ENCODE peak calls at places on chromosomes 11 and 22, in five cellular contexts. L is psoas muscle, C is left ventricle myocardium inferior, M is neuronal stem cell, D is DND-41. J is an unnamed sample.

GRCh38 chr22:49464024-49464423 is 363.6 kb downstream of the BRD1 start:
- DNase-seq in D (no peak), M (no peak), C (no peak), L (no peak), J (no peak)

GRCh38 chr11:78961186-78961782 is 386.6 kb upstream of the NARS2 start:
- DNase-seq in D (no peak), C (no peak), M (peak; percentile 27), L (no peak), J (no peak)

GRCh38 chr22:50012201-50013181 is at the start of gene IL17REL:
- DNase-seq in L (no peak), C (peak; percentile 14), M (no peak), D (no peak), J (no peak)

GRCh38 chr11:68127791-68128681 is 6.8 kb upstream of the CHKA start:
- DNase-seq in C (peak; percentile 46), D (no peak), L (peak; percentile 46), M (peak; percentile 78), J (no peak)

GRCh38 chr11:66267039-66267378 is 1.4 kb upstream of the RAB1B start:
- DNase-seq in C (no peak), L (no peak), D (no peak), M (no peak), J (no peak)

GRCh38 chr11:85826096-85826855 is 15.3 kb upstream of the SYTL2 start:
- DNase-seq in C (peak; percentile 24), L (peak; percentile 19), D (no peak), M (no peak), J (no peak)

GRCh38 chr22:46010177-46010867 is 33.4 kb upstream of the WNT7B start:
- DNase-seq in C (peak; percentile 11), M (no peak), D (no peak), L (peak; percentile 17), J (no peak)

GRCh38 chr22:30047364-30047738 is 32.9 kb upstream of the HORMAD2 start:
- DNase-seq in D (peak; percentile 87), M (no peak), L (no peak), C (no peak), J (no peak)

GRCh38 chr22:27588273-27588672 is 213.3 kb downstream of the MN1 start:
- DNase-seq in D (no peak), L (no peak), C (no peak), M (no peak), J (no peak)

GRCh38 chr22:27552863-27553262 is 248.7 kb downstream of the MN1 start:
- DNase-seq in L (no peak), D (no peak), C (no peak), M (no peak), J (no peak)

GRCh38 chr22:41915783-41916493 is 1.1 kb upstream of the SHISA8 start:
- DNase-seq in D (no peak), C (no peak), M (no peak), L (no peak), J (no peak)

GRCh38 chr11:74838188-74838587 is 89.5 kb downstream of the RNF169 start:
- DNase-seq in C (no peak), L (no peak), M (no peak), D (no peak), J (no peak)

GRCh38 chr22:30115705-30116104 is 35.4 kb downstream of the HORMAD2 start:
- DNase-seq in L (no peak), D (no peak), C (no peak), M (no peak), J (no peak)

GRCh38 chr11:60995798-60996197 is 24.3 kb downstream of the CD6 start:
- DNase-seq in D (no peak), L (no peak), M (no peak), C (no peak), J (no peak)

GRCh38 chr22:49923445-49923844 is 5.0 kb downstream of the CRELD2 start:
- DNase-seq in D (no peak), M (no peak), L (no peak), C (no peak), J (no peak)

GRCh38 chr11:17986007-17986710 is 26.7 kb downstream of the SERGEF start:
- DNase-seq in C (peak; percentile 28), M (no peak), D (no peak), L (peak; percentile 45), J (no peak)

GRCh38 chr11:66881927-66882452 is 25.1 kb downstream of the LRFN4 start:
- DNase-seq in L (no peak), C (no peak), D (no peak), M (no peak), J (no peak)

GRCh38 chr22:25057013-25057881 is 104.7 kb downstream of the KIAA1671 start:
- DNase-seq in M (peak; percentile 67), C (peak; percentile 58), D (peak; percentile 75), L (peak; percentile 55), J (peak; percentile 28)

GRCh38 chr11:69381681-69382130 is 87.8 kb downstream of the MYEOV start:
- DNase-seq in C (no peak), D (no peak), L (peak; percentile 12), M (no peak), J (no peak)

GRCh38 chr11:68524681-68525080 is 64.1 kb downstream of the PPP6R3 start:
- DNase-seq in L (no peak), M (no peak), C (no peak), D (no peak), J (no peak)

GRCh38 chr22:46638601-46639431 is 18.6 kb downstream of the GRAMD4 start:
- DNase-seq in M (no peak), C (no peak), D (no peak), L (no peak), J (no peak)

GRCh38 chr22:20802922-20803553 is 29.1 kb downstream of the SERPIND1 start:
- DNase-seq in C (no peak), L (no peak), M (no peak), D (no peak), J (no peak)

GRCh38 chr11:3674189-3674588 is 3.0 kb upstream of the CHRNA10 start:
- DNase-seq in M (no peak), L (no peak), C (no peak), D (no peak), J (no peak)

GRCh38 chr22:44972363-44973083 is 37.3 kb downstream of the PHF21B start:
- DNase-seq in L (no peak), M (no peak), C (no peak), D (no peak), J (no peak)

GRCh38 chr22:46051646-46052045 is 74.7 kb upstream of the WNT7B start:
- DNase-seq in M (no peak), L (no peak), C (peak; percentile 10), D (no peak), J (no peak)

GRCh38 chr11:73667906-73668305 is 21.5 kb downstream of the PLEKHB1 start:
- DNase-seq in M (no peak), D (no peak), L (no peak), C (no peak), J (no peak)

GRCh38 chr22:25080855-25081254 is 118.8 kb upstream of the CRYBB3 start:
- DNase-seq in M (no peak), D (no peak), L (no peak), C (no peak), J (no peak)

GRCh38 chr11:93099811-93100210 is 98.0 kb downstream of the SLC36A4 start:
- DNase-seq in C (no peak), L (no peak), D (no peak), M (no peak), J (no peak)

GRCh38 chr22:30747493-30747892 is 52.8 kb downstream of the OSBP2 start:
- DNase-seq in D (no peak), C (no peak), L (no peak), M (no peak), J (no peak)

GRCh38 chr11:130068546-130068985 is 1.1 kb upstream of the APLP2 start:
- DNase-seq in D (no peak), M (no peak), L (no peak), C (no peak), J (no peak)

GRCh38 chr11:61495801-61496601 is 12.5 kb upstream of the LRRC10B start:
- DNase-seq in C (no peak), D (no peak), M (no peak), L (peak; percentile 38), J (no peak)

GRCh38 chr11:109029927-109030326 is 365.1 kb downstream of the DDX10 start:
- DNase-seq in D (no peak), L (no peak), C (no peak), M (no peak), J (no peak)
- H3K9me3 ChIP-seq in D (no peaks in the 10 kb centered on the region), L (peaks cover under 1% of the 10 kb centered on the region), C (peaks cover 19% of the 10 kb centered on the region), M (no peaks in the 10 kb centered on the region), J (no peaks in the 10 kb centered on the region)

GRCh38 chr22:19701420-19702145 is 12.7 kb upstream of the SEPTIN5 start:
- DNase-seq in L (no peak), D (no peak), M (no peak), C (no peak), J (no peak)
- H3K4me3 ChIP-seq in L (no peak overlapping the region), D (no peak overlapping the region), M (no peak overlapping the region), C (no peak overlapping the region), J (no peak overlapping the region)

DNA sequence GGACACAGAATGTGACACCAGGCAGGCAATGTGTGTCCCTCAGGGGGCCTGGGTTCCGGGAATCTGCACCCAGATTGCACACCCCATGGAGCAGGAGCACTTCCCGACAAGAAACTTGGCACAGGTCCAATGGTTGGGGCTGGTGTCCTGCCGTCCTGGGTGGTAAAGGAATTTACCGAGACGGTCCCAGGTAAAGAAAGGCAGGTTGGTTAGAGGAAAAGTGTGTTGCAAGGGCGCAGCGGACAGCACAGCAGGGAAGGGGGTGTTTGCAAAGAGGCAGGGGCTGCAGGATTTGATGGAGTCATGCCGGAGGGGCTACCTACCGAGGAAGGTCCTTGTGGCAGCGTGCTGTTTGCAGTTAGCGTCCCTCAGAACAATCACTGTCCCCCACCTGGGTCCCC is 1424.2 kb downstream of the BRD1 start:
- DNase-seq in M (no peak), D (no peak), L (no peak), C (no peak), J (no peak)
- H3K9me3 ChIP-seq in M (no peaks in the 10 kb centered on the region), D (no peaks in the 10 kb centered on the region), L (no peaks in the 10 kb centered on the region), C (peaks cover 8% of the 10 kb centered on the region), J (no peaks in the 10 kb centered on the region)

GRCh38 chr11:15563054-15563453 is 448.3 kb downstream of the INSC start:
- DNase-seq in D (no peak), L (no peak), M (no peak), C (no peak), J (no peak)

GRCh38 chr11:15557831-15558230 is 443.1 kb downstream of the INSC start:
- DNase-seq in C (no peak), L (no peak), M (no peak), D (no peak), J (no peak)

GRCh38 chr11:15560689-15561467 is 446.2 kb downstream of the INSC start:
- DNase-seq in D (no peak), C (no peak), M (no peak), L (no peak), J (no peak)

GRCh38 chr11:15562230-15562629 is 447.5 kb downstream of the INSC start:
- DNase-seq in D (no peak), M (no peak), C (no peak), L (no peak), J (no peak)

DNA sequence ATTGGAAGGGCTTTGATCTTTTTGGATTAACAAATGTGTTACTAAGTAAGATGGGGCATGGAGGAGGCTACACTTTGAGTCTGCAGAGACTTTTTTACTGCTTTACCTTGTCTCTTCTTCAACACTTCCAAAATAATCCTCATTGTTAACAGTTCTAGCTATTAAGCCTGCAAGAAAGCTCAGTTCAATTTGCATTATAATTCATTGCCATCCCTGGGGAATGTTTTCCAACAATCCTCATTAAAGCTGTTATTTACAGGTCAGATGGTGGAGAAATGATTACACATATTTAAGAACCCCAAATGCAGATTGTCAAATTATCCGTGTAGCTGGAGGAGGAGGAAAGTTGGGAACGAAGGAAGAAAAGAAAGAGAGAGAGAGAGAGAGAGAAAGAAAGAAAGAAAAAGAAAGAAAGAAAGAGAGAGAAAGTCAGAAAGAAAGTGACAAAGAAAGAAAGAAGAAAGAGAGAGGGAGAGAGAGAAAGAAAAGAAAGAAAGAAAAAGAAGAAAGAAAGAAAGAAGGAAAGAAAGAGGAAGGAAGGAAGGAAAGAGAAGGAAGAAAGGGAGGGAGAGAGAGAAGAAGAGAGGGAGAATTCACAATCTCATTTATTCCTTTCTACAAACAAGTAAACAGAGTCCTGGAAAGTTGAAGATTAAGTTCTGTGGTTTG is 443.9 kb downstream of the INSC start:
- DNase-seq in M (no peak), C (no peak), L (no peak), D (no peak), J (no peak)
- H3K4me3 ChIP-seq in M (no peak overlapping the region), C (no peak overlapping the region), L (no peak overlapping the region), D (no peak overlapping the region), J (no peak overlapping the region)

J was measured in effector memory CD4-positive, alpha-beta T cell.